ENCODE peak calls at places on chromosomes 16 and 17, in six cellular contexts. L is naive thymus-derived CD4-positive, alpha-beta T cell; B is AG04450; R is K562; J is IMR-90; E is mesenchymal stem cell. X is an unnamed sample.

GRCh38 chr17:65121916-65122821 is 15.0 kb upstream of the RGS9 start:
- DNase-seq in J (no peak), R (no peak), B (no peak), L (no peak), E (no peak), X (peak)

GRCh38 chr17:4827399-4827798 is 5.7 kb upstream of the MINK1 start:
- DNase-seq in B (no peak), J (no peak), R (no peak), E (no peak), L (no peak), X (no peak)

GRCh38 chr16:48054881-48055601 is 100.8 kb downstream of the ABCC12 start:
- DNase-seq in B (peak), E (peak), J (peak), L (peak), R (peak), X (peak)

GRCh38 chr17:17572010-17572785 is 19.3 kb downstream of the PEMT start:
- DNase-seq in J (no peak), R (no peak), E (no peak), L (no peak), B (no peak), X (no peak)

GRCh38 chr17:60106377-60107059 is 27.8 kb upstream of the HEATR6 start:
- DNase-seq in B (no peak), E (peak), R (no peak), L (no peak), J (peak), X (no peak)

GRCh38 chr17:18270046-18270850 is 9.8 kb downstream of the MIEF2 start:
- DNase-seq in J (no peak), E (no peak), B (no peak), R (no peak), L (no peak), X (no peak)

GRCh38 chr16:87489434-87490045 is 3.3 kb downstream of the ZCCHC14 start:
- DNase-seq in L (no peak), R (no peak), J (no peak), E (no peak), B (no peak), X (no peak)

GRCh38 chr17:14089179-14089578 is 19.9 kb downstream of the COX10 start:
- DNase-seq in E (no peak), R (no peak), B (no peak), L (no peak), J (peak), X (no peak)

GRCh38 chr17:41580651-41581365 is 5.9 kb downstream of the KRT14 start:
- DNase-seq in B (no peak), E (no peak), J (no peak), L (no peak), R (no peak), X (no peak)

GRCh38 chr16:47392114-47392513 is 68.7 kb downstream of the ITFG1 start:
- DNase-seq in L (no peak), J (no peak), B (no peak), E (peak), R (peak), X (peak)

GRCh38 chr17:51734462-51734861 is 424.1 kb downstream of the CA10 start:
- DNase-seq in E (no peak), L (no peak), J (no peak), B (no peak), R (no peak), X (peak)

GRCh38 chr16:73047221-73047535 is 750 bp downstream of the ZFHX3 start:
- DNase-seq in B (no peak), J (peak), L (no peak), R (no peak), E (no peak), X (no peak)

GRCh38 chr17:35051579-35052239 is 11.8 kb downstream of the RFFL start:
- DNase-seq in J (peak), B (no peak), L (no peak), E (peak), R (no peak), X (no peak)

GRCh38 chr17:14926526-14927122 is 338.5 kb downstream of the PMP22 start:
- DNase-seq in E (peak), B (peak), R (peak), J (peak), L (peak), X (peak)

GRCh38 chr16:30041841-30042240 is 10.8 kb upstream of the TLCD3B start:
- DNase-seq in B (no peak), R (no peak), E (peak), L (no peak), J (peak), X (no peak)

GRCh38 chr17:35709874-35710273 is 21.6 kb upstream of the RASL10B start:
- DNase-seq in R (no peak), E (peak), J (peak), B (no peak), L (no peak), X (no peak)

GRCh38 chr17:36602030-36602737 is 801 bp downstream of the MRM1 start:
- DNase-seq in J (peak), R (peak), L (peak), E (no peak), B (no peak), X (no peak)

GRCh38 chr16:48580925-48581500 is 29.0 kb downstream of the N4BP1 start:
- DNase-seq in R (no peak), J (no peak), B (no peak), E (no peak), L (no peak), X (no peak)

GRCh38 chr16:56960681-56961281 is 969 bp upstream of the CETP start:
- DNase-seq in E (no peak), R (no peak), L (no peak), J (peak), B (no peak), X (no peak)

GRCh38 chr17:61410555-61411089 is 11.0 kb downstream of the TBX2 start:
- DNase-seq in R (no peak), E (peak), B (peak), L (peak), J (peak), X (peak)

GRCh38 chr16:23119570-23119969 is 29.7 kb downstream of the USP31 start:
- DNase-seq in L (no peak), J (peak), B (no peak), E (peak), R (no peak), X (no peak)

GRCh38 chr17:4566785-4567184 is 6.4 kb upstream of the GGT6 start:
- DNase-seq in E (peak), R (peak), L (peak), B (no peak), J (peak), X (peak)

GRCh38 chr17:64641499-64641898 is 20.6 kb downstream of the SMURF2 start:
- DNase-seq in L (no peak), R (peak), J (peak), B (peak), E (peak), X (no peak)

GRCh38 chr17:41442772-41443171 is 2.0 kb upstream of the KRT38 start:
- DNase-seq in E (peak), L (no peak), B (no peak), J (peak), R (no peak), X (no peak)

GRCh38 chr16:16025214-16025968 is 76.0 kb downstream of the ABCC1 start:
- DNase-seq in B (peak), E (peak), L (peak), R (peak), J (peak), X (no peak)

DNA sequence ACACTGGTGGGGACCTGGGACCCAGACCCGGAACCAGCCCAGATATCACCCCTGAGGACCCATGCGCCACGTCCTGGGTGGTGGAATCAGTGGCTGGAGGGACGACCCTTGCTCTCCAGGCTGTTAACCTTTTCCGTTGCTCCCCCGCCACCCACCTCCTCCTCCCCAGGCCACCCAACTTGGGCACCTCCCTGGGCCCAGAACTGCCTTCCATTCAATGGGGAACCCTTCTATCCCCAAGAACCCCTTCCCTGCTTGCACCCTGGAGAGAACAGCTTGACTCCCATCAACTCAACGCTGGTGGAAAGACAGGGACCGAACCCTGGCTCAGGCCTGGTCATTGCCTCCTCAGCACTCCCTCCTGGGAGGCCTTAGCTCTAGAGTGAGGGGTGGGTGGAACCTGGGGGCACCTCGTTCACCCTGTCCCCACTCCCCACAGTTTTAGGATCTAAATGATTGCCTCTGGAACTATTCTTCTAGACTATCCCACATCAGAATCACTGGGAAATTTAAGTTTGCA is 5.7 kb upstream of the IL32 start:
- DNase-seq in B (no peak), E (no peak), L (no peak), J (no peak), R (no peak), X (no peak)
- H3K4me3 ChIP-seq in B (peak), E (peak), L (peak), J (peak), R (peak), X (peak)

DNA sequence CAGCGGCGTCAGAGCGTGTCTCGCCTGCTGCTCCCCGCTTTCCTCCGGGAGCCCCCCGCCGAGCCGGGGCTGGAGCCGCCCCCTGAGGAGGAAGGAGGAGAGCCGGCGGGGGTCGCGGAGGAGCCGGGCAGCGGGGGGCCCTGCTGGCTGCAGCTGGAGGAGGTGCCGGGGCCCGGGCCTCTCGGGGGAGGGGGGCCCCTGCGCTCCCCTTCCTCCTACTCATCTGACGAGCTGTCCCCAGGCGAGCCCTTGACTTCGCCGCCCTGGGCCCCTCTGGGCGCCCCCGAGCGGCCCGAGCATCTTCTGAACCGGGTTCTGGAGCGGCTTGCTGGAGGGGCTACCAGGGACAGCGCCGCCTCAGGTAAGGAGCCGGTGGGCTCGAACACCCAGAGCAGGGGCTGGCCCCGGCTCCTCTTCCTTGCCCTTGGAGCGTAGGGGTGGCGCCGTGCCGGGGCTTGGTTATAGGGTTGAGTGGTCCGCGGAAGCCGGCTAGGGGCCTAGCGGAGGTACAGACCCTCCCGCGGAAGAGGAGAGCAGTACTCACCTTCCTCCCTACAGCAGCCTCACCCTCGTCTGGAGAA is 841 bp downstream of the RAPGEFL1 start:
- DNase-seq in B (no peak), J (no peak), R (peak), L (no peak), E (no peak), X (no peak)
- H3K4me3 ChIP-seq in B (no peak), J (no peak), R (no peak), L (no peak), E (peak), X (no peak)

DNA sequence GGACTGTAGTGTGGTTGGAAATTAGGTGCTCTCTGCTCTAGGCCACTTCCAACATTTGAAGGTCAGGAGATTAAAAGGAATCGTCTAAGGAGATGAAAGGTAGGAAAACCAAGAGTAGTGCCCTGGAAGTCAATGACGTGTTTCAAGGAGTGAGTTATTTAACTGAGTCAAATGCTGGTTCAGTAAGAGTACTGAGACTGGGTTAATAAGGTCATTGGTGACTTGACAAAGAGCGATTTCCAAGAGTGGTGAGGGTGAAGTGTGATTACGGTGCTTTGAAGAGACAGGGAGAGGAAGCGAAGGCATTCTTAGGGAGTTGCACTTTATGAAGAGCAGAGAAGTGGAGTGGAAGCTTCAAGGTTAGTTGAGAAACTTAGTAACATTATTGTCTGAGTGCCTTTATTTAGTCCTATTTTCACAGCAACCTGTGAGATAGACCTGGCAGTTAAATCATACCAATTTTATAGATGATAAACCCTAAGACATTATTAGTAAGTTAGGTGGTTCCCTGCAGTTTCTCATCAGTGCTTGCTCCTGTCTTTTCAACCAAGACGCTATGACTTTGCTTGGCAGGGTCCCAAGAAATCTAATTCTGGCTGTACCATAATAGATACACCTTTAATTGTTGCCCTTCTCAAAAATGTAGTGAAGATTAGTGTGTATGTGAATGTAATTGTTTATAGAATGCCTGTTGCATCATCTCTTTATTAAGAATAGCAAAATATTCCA is 5.9 kb downstream of the ZNF207 start:
- DNase-seq in B (no peak), R (no peak), J (no peak), E (no peak), L (no peak), X (no peak)
- H3K4me3 ChIP-seq in B (no peak), R (no peak), J (no peak), E (no peak), L (no peak), X (no peak)

GRCh38 chr17:32265896-32266388 is 310 bp downstream of the RHBDL3 start:
- DNase-seq in R (no peak), B (no peak), L (peak), J (no peak), E (no peak), X (no peak)

GRCh38 chr17:32264823-32265191 is 825 bp upstream of the RHBDL3 start:
- DNase-seq in B (no peak), J (no peak), L (no peak), R (no peak), E (no peak), X (no peak)

GRCh38 chr17:32264140-32264799 is 1.4 kb upstream of the RHBDL3 start:
- DNase-seq in L (no peak), E (peak), B (no peak), J (no peak), R (no peak), X (no peak)

GRCh38 chr17:32266389-32267269 is 997 bp downstream of the RHBDL3 start:
- DNase-seq in B (no peak), J (no peak), R (peak), E (peak), L (peak), X (no peak)

DNA sequence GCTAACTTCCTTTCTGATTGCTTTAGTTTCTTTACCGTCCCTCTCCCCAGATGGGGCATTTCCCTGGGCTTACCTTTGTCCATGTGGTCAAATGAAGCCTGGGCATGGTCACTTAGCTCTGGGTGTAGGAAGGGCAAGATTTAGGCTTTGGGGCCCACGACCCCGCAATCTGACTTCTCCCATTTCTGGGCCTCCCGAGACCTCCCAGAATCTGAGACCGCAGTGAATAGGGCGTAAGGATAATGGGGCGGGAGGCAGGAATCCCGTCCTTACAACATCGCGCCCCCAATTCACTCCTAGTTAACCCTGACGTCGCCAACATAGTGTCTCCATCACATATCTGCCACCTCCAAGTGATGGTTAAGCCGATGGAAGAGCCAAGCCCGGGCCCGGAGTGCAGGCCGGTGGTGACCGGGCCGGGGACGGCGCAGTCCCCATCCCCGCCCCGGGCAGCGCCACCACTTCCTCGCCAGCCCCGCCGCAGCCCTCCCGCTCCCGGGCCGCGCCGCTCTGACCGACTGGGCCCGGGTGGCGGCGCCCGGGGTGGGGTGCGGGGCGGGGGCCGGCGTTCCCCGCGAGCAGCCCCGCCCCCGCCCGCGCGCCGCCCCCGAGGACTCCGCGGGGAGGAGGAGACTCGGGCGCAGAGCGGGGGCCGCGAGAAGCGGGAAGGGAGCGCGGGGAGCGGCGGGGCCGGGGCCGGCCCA is at the start of gene RHBDL3:
- DNase-seq in J (no peak), L (no peak), B (no peak), E (no peak), R (peak), X (no peak)
- H3K4me3 ChIP-seq in J (peak), L (peak), B (peak), E (peak), R (peak), X (peak)

DNA sequence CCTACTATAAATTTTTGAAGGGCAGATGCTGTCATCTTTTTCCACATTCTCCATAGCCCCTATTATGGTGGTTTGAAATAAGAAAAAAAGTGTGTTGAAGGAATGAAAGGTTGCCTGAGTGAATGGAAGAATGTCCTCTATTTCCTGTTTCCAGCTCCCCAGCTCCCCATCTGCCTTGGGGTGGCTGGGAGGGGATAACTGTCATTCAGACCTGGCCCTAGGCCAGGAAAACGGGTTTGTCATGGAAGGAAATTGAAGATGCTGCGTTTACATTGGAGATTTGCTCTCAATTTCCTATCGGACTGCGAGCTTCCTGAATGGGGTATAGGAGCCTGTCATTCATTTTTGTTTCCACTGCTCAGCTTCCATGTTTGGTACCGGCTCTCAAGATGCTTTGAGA is 2.2 kb upstream of the FZD2 start:
- DNase-seq in R (no peak), B (no peak), E (no peak), J (no peak), L (no peak), X (no peak)
- H3K4me3 ChIP-seq in R (no peak), B (no peak), E (no peak), J (no peak), L (no peak), X (no peak)

DNA sequence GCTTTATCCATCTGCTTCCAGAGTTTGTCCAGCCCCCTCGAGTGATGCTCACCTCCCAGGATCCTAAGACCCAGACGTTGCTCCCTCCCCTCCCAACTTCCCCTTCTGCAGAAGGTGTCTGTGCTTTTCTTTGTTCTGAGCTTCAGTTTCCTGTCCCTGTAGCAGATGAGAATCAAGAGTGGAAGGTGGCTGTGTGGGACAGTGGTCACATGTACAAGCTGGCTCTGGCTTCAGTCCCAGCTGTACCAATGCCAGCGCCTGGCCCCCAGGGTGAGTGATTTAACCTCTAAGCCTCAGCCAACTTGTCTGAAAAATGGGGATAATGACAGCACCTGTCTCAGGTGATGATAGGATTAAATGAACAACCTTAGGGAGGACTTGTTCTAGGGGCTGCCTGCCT is 7.7 kb downstream of the PRR15L start:
- DNase-seq in L (no peak), E (no peak), R (no peak), B (no peak), J (no peak), X (no peak)
- H3K4me3 ChIP-seq in L (peak), E (no peak), R (no peak), B (no peak), J (no peak), X (no peak)

GRCh38 chr17:77182773-77183172 is 42.0 kb downstream of the SEC14L1 start:
- DNase-seq in J (no peak), E (no peak), B (no peak), L (no peak), R (no peak), X (no peak)
- H3K4me3 ChIP-seq in J (no peak), E (no peak), B (no peak), L (no peak), R (no peak), X (no peak)

DNA sequence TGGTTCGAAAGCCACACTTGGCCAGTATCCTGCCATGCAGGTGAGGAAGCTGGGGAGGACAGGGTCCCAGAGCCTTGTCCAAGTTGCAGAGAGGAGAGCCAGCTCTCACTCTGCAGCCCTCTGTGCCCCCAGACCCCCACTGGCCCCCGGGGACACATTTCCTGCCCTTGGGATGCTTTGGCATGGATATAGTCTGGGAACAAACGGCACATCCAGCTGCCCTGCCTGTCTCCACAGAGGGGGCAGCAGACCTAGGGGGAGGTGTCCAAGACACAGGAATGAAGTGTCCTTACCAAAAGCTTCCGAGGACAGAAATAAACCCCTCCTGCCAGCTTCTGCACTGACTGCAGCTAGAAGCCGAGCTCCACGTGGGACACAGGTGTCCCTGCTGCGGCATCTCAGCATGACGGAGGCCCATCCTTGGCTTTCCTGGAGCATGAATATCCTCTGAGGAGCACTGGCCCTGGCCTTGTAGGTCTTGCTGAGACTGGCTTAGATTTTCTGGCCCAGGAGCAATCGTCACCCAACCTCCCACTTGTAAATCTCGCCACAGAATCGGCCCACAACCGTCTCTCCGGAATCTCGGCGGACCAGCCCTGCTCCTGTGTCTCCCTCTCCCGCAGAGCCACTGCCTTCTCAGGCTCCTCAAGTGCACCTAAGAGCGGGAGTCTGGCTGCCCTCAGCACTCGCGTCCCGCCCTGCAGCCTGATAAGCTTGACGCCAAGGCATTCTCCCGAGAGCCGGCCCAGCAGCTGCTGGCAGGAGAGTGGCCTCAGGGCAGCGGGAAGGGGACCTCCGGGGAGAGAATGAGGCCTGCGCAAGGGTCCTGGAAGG is 1.1 kb upstream of the CAPN15 start:
- DNase-seq in L (no peak), B (no peak), J (peak), R (no peak), E (peak), X (no peak)
- H3K4me3 ChIP-seq in L (peak), B (peak), J (peak), R (peak), E (peak), X (peak)

GRCh38 chr17:19386974-19387920 is at the start of gene MFAP4:
- DNase-seq in J (peak), B (peak), L (no peak), E (peak), R (no peak), X (peak)
- H3K4me3 ChIP-seq in J (peak), B (peak), L (no peak), E (no peak), R (no peak), X (no peak)

X was measured in Jurkat, Clone E6-1.